ENCODE peak calls at places on chromosomes 1 and 21, in five cellular contexts. X, M, B, N and V are unnamed samples.

GRCh38 chr1:6317101-6317760 is 56.3 kb upstream of the GPR153 start:
- DNase-seq in X (no peak), M (no peak), B (no peak), N (peak), V (no peak)

GRCh38 chr21:46065215-46065992 is 32.5 kb upstream of the COL6A2 start:
- DNase-seq in X (peak), M (no peak), B (no peak), N (peak), V (no peak)

GRCh38 chr1:90616395-90616794 is 100.7 kb downstream of the BARHL2 start:
- DNase-seq in X (peak), M (peak), B (peak), N (no peak), V (peak)

GRCh38 chr1:171081220-171081993 is 9.3 kb upstream of the FMO3 start:
- DNase-seq in X (no peak), M (peak), B (peak), N (peak), V (no peak)

GRCh38 chr21:45836694-45837670 is 144.6 kb upstream of the COL6A1 start:
- DNase-seq in X (peak), M (peak), B (peak), N (peak), V (no peak)

GRCh38 chr1:94070746-94071318 is 50.1 kb downstream of the ABCA4 start:
- DNase-seq in X (no peak), M (no peak), B (no peak), N (no peak), V (no peak)

GRCh38 chr1:109892476-109893368 is 17.9 kb upstream of the CSF1 start:
- DNase-seq in X (no peak), M (peak), B (no peak), N (no peak), V (no peak)

GRCh38 chr1:239997515-239998311 is 94.0 kb upstream of the FMN2 start:
- DNase-seq in X (no peak), M (no peak), B (peak), N (no peak), V (peak)

GRCh38 chr1:42846257-42847110 is at the start of gene ZNF691:
- DNase-seq in X (peak), M (peak), B (peak), N (peak), V (peak)

GRCh38 chr1:158246650-158247049 is 7.6 kb upstream of the CD1A start:
- DNase-seq in X (peak), M (peak), B (no peak), N (no peak), V (no peak)

GRCh38 chr1:206079130-206079529 is 26.2 kb downstream of the RHEX start:
- DNase-seq in X (no peak), M (no peak), B (no peak), N (no peak), V (no peak)

GRCh38 chr1:53619811-53620619 is 118.9 kb downstream of the GLIS1 start:
- DNase-seq in X (no peak), M (peak), B (no peak), N (peak), V (peak)

GRCh38 chr1:229536982-229537381 is 21.5 kb downstream of the ABCB10 start:
- DNase-seq in X (no peak), M (no peak), B (no peak), N (no peak), V (no peak)

GRCh38 chr21:43318368-43318767 is 108.6 kb downstream of the SIK1 start:
- DNase-seq in X (no peak), M (no peak), B (no peak), N (no peak), V (no peak)

GRCh38 chr1:76868154-76868882 is 1.0 kb downstream of the ST6GALNAC5 start:
- DNase-seq in X (no peak), M (peak), B (peak), N (peak), V (peak)

GRCh38 chr1:198517623-198518022 is 22.9 kb downstream of the ATP6V1G3 start:
- DNase-seq in X (no peak), M (no peak), B (no peak), N (no peak), V (no peak)

GRCh38 chr1:7438921-7439655 is 332.0 kb upstream of the VAMP3 start:
- DNase-seq in X (no peak), M (no peak), B (no peak), N (no peak), V (no peak)

GRCh38 chr1:170471310-170471839 is 60.6 kb upstream of the GORAB start:
- DNase-seq in X (no peak), M (no peak), B (no peak), N (peak), V (no peak)

GRCh38 chr21:43269981-43270670 is 101.3 kb downstream of the CRYAA start:
- DNase-seq in X (no peak), M (no peak), B (no peak), N (no peak), V (no peak)

GRCh38 chr1:78147031-78147430 is 101.3 kb downstream of the GIPC2 start:
- DNase-seq in X (no peak), M (no peak), B (no peak), N (no peak), V (no peak)

GRCh38 chr1:7447736-7448135 is 323.4 kb upstream of the VAMP3 start:
- DNase-seq in X (no peak), M (no peak), B (no peak), N (no peak), V (no peak)

GRCh38 chr1:175481126-175482071 is 262.0 kb downstream of the TNR start:
- DNase-seq in X (no peak), M (peak), B (peak), N (peak), V (no peak)

GRCh38 chr1:6245086-6245868 is 1.3 kb downstream of the HES3 start:
- DNase-seq in X (peak), M (peak), B (peak), N (peak), V (peak)

GRCh38 chr1:183180634-183181056 is 5.4 kb upstream of the LAMC2 start:
- DNase-seq in X (no peak), M (peak), B (no peak), N (peak), V (no peak)

GRCh38 chr1:116537439-116537838 is 33.4 kb downstream of the CD58 start:
- DNase-seq in X (no peak), M (peak), B (no peak), N (no peak), V (no peak)

GRCh38 chr1:100538935-100539835 is 1.2 kb downstream of the GPR88 start:
- DNase-seq in X (no peak), M (peak), B (peak), N (no peak), V (peak)

GRCh38 chr1:31642366-31642765 is 2.3 kb downstream of the PEF1 start:
- DNase-seq in X (no peak), M (no peak), B (no peak), N (no peak), V (no peak)

GRCh38 chr1:91651671-91652071 is 151.0 kb downstream of the CDC7 start:
- DNase-seq in X (no peak), M (no peak), B (no peak), N (peak), V (peak)

GRCh38 chr1:44553127-44553758 is 121.0 kb downstream of the TMEM53 start:
- DNase-seq in X (no peak), M (no peak), B (no peak), N (no peak), V (no peak)
- TF ChIP-seq CTCF in X (no peak), M (no peak), B (no peak), N (no peak), V (no peak)

DNA sequence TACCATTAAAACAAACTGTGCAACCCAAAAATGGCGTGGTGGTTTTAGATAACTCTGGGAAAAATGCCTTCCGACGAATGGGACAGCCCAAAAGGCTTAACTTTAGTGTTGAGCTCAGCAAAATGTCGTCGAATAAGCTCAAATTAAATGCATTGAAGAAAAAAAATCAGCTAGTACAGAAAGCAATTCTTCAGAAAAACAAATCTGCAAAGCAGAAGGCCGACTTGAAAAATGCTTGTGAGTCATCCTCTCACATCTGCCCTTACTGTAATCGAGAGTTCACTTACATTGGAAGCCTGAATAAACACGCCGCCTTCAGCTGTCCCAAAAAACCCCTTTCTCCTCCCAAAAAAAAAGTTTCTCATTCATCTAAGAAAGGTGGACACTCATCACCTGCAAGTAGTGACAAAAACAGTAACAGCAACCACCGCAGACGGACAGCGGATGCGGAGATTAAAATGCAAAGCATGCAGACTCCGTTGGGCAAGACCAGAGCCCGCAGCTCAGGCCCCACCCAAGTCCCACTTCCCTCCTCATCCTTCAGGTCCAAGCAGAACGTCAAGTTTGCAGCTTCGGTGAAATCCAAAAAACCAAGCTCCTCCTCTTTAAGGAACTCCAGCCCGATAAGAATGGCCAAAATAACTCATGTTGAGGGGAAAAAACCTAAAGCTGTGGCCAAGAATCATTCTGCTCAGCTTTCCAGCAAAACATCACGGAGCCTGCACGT is 82.1 kb downstream of the PRDM2 start:
- DNase-seq in X (no peak), M (peak), B (no peak), N (peak), V (no peak)
- TF ChIP-seq CTCF in X (no peak), M (no peak), B (no peak), N (no peak), V (no peak)

DNA sequence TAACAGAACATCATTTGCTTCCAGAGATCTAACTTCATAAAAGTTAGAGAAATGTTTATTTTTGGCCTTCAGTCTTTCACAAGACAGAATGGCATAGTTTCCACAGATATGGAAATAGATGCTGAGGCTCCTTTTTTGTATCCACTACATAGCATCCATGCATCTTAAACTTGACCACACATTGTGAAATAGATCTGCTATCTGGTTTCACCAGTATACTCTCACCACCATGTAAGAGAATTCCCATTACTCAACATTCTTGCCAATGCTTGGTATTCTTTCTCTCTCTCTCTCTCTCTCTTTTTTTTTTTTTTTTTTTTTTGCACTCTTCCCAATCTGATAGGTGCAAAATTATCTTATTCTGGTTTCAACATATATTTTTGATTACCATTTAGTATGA is 52.1 kb upstream of the PRMT6 start:
- DNase-seq in X (no peak), M (peak), B (no peak), N (no peak), V (no peak)
- TF ChIP-seq CTCF in X (no peak), M (no peak), B (no peak), N (no peak), V (no peak)

GRCh38 chr1:145961425-145962156 is 2.8 kb downstream of the ANKRD34A start:
- DNase-seq in X (peak), M (peak), B (peak), N (no peak), V (peak)

GRCh38 chr1:145959957-145960467 is 2.2 kb upstream of the LIX1L start:
- DNase-seq in X (no peak), M (no peak), B (no peak), N (no peak), V (no peak)

GRCh38 chr1:145961109-145961424 is 3.2 kb upstream of the LIX1L start:
- DNase-seq in X (no peak), M (no peak), B (no peak), N (no peak), V (peak)

GRCh38 chr1:145959333-145959732 is 1.5 kb upstream of the LIX1L start:
- DNase-seq in X (no peak), M (no peak), B (no peak), N (no peak), V (no peak)

DNA sequence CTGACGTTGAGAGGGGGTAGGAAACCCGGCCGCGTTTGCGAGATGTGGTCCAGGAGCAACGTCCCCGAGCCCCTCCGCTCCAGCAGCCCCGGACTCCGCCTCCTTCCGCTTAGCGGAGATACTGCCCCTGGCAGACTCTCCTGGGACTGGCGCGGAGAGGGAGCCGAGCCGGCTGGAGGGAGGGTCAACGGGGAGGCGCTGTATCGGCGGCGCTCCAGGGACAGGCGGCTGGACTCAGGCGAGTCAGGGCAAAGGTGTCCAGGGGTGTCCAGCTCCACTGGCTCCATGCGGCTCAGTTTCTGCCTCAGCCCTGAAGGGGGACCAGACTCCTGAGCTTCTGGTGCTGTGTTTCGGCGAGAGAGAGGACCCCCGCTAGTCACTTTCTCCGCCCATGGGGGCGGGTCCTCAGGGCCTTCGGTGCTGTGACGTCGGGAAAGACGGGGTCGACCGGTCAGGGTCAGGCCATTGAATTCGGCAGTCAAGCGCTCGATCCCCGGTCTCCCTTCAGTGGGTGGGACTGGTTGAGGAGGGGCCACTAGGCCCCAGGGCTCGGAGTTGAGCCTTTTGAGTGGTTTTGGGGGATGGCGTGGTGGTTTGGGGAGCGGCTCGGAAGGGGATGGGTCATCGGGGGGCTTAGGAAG is 2.8 kb upstream of the LIX1L start:
- DNase-seq in X (peak), M (peak), B (peak), N (peak), V (peak)
- TF ChIP-seq CTCF in X (peak), M (no peak), B (peak), N (peak), V (peak)